ENCODE peak calls at places on chromosomes 13 and 19, in four cellular contexts. One of them, this sample, is unnamed.

GRCh38 chr13:49063526-49063925 is 87.8 kb downstream of the FNDC3A start:
- DNase-seq in HAP-1: no peak
- DNase-seq in fibroblast of mammary gland: no peak
- DNase-seq in testis: no peak
- DNase-seq in this sample: no peak

GRCh38 chr13:86563308-86563707 is 764.1 kb upstream of the SLITRK6 start:
- DNase-seq in HAP-1: no peak
- DNase-seq in fibroblast of mammary gland: peak; percentile 64
- DNase-seq in testis: no peak
- DNase-seq in this sample: no peak

GRCh38 chr13:111474136-111475002 is 153.9 kb downstream of the TEX29 start:
- DNase-seq in HAP-1: peak; percentile 53
- DNase-seq in fibroblast of mammary gland: peak; percentile 48
- DNase-seq in testis: peak; percentile 25
- DNase-seq in this sample: no peak

GRCh38 chr13:47508518-47509228 is 492.4 kb downstream of the SUCLA2 start:
- DNase-seq in HAP-1: no peak
- DNase-seq in fibroblast of mammary gland: no peak
- DNase-seq in testis: no peak
- DNase-seq in this sample: no peak

GRCh38 chr13:28684257-28684656 is 25.3 kb downstream of the POMP start:
- DNase-seq in HAP-1: no peak
- DNase-seq in fibroblast of mammary gland: no peak
- DNase-seq in testis: no peak
- DNase-seq in this sample: peak; percentile 49

GRCh38 chr13:57636811-57637210 is 5.3 kb downstream of the PCDH17 start:
- DNase-seq in HAP-1: no peak
- DNase-seq in fibroblast of mammary gland: no peak
- DNase-seq in testis: no peak
- DNase-seq in this sample: no peak

GRCh38 chr13:94408300-94409036 is 71.0 kb downstream of the DCT start:
- DNase-seq in HAP-1: no peak
- DNase-seq in fibroblast of mammary gland: no peak
- DNase-seq in testis: no peak
- DNase-seq in this sample: no peak

GRCh38 chr19:12195501-12195860 is 32.6 kb downstream of the ZNF136 start:
- DNase-seq in HAP-1: no peak
- DNase-seq in fibroblast of mammary gland: no peak
- DNase-seq in testis: no peak
- DNase-seq in this sample: no peak

GRCh38 chr13:57045816-57046691 is 94.7 kb upstream of the PRR20A start:
- DNase-seq in HAP-1: peak; percentile 67
- DNase-seq in fibroblast of mammary gland: no peak
- DNase-seq in testis: no peak
- DNase-seq in this sample: no peak

GRCh38 chr19:30076101-30076551 is 134.1 kb downstream of the URI1 start:
- DNase-seq in HAP-1: no peak
- DNase-seq in fibroblast of mammary gland: no peak
- DNase-seq in testis: no peak
- DNase-seq in this sample: no peak

GRCh38 chr13:23500858-23501257 is 67.4 kb upstream of the SACS start:
- DNase-seq in HAP-1: no peak
- DNase-seq in fibroblast of mammary gland: peak; percentile 97
- DNase-seq in testis: no peak
- DNase-seq in this sample: no peak

GRCh38 chr13:20148501-20149183 is 12.2 kb downstream of the GJA3 start:
- DNase-seq in HAP-1: no peak
- DNase-seq in fibroblast of mammary gland: no peak
- DNase-seq in testis: no peak
- DNase-seq in this sample: no peak

GRCh38 chr13:77429320-77430142 is 102.6 kb upstream of the MYCBP2 start:
- DNase-seq in HAP-1: no peak
- DNase-seq in fibroblast of mammary gland: peak; percentile 64
- DNase-seq in testis: no peak
- DNase-seq in this sample: no peak

GRCh38 chr13:21837841-21838551 is 167.1 kb downstream of the FGF9 start:
- DNase-seq in HAP-1: no peak
- DNase-seq in fibroblast of mammary gland: no peak
- DNase-seq in testis: no peak
- DNase-seq in this sample: no peak

GRCh38 chr19:35727053-35727955 is 9.5 kb downstream of the KMT2B start:
- DNase-seq in HAP-1: no peak
- DNase-seq in fibroblast of mammary gland: no peak
- DNase-seq in testis: no peak
- DNase-seq in this sample: peak; percentile 39

GRCh38 chr19:38661996-38662395 is 14.5 kb downstream of the ACTN4 start:
- DNase-seq in HAP-1: no peak
- DNase-seq in fibroblast of mammary gland: no peak
- DNase-seq in testis: no peak
- DNase-seq in this sample: no peak

GRCh38 chr19:27966390-27966816 is 1246.5 kb downstream of the UQCRFS1 start:
- DNase-seq in HAP-1: peak; percentile 4
- DNase-seq in fibroblast of mammary gland: peak; percentile 27
- DNase-seq in testis: no peak
- DNase-seq in this sample: no peak

GRCh38 chr13:21849323-21849722 is 178.4 kb downstream of the FGF9 start:
- DNase-seq in HAP-1: no peak
- DNase-seq in fibroblast of mammary gland: peak; percentile 6
- DNase-seq in testis: peak; percentile 46
- DNase-seq in this sample: no peak

GRCh38 chr13:39976481-39976880 is 321.0 kb downstream of the COG6 start:
- DNase-seq in HAP-1: no peak
- DNase-seq in fibroblast of mammary gland: no peak
- DNase-seq in testis: no peak
- DNase-seq in this sample: no peak

GRCh38 chr13:39450176-39450575 is 152.8 kb downstream of the LHFPL6 start:
- DNase-seq in HAP-1: no peak
- DNase-seq in fibroblast of mammary gland: no peak
- DNase-seq in testis: no peak
- DNase-seq in this sample: no peak

GRCh38 chr13:99312493-99312883 is 5.3 kb upstream of the GPR183 start:
- DNase-seq in HAP-1: no peak
- DNase-seq in fibroblast of mammary gland: peak; percentile 100
- DNase-seq in testis: peak; percentile 53
- DNase-seq in this sample: peak; percentile 62

GRCh38 chr13:87003265-87003664 is 667.9 kb upstream of the SLITRK5 start:
- DNase-seq in HAP-1: no peak
- DNase-seq in fibroblast of mammary gland: no peak
- DNase-seq in testis: no peak
- DNase-seq in this sample: no peak

GRCh38 chr13:93283255-93283654 is 56.6 kb downstream of the GPC6 start:
- DNase-seq in HAP-1: no peak
- DNase-seq in fibroblast of mammary gland: no peak
- DNase-seq in testis: no peak
- DNase-seq in this sample: no peak

GRCh38 chr13:67158903-67159302 is 71.2 kb downstream of the PCDH9 start:
- DNase-seq in HAP-1: no peak
- DNase-seq in fibroblast of mammary gland: no peak
- DNase-seq in testis: no peak
- DNase-seq in this sample: no peak

GRCh38 chr13:67156718-67157049 is 73.5 kb downstream of the PCDH9 start:
- DNase-seq in HAP-1: no peak
- DNase-seq in fibroblast of mammary gland: no peak
- DNase-seq in testis: no peak
- DNase-seq in this sample: no peak

GRCh38 chr13:67150608-67151007 is 79.5 kb downstream of the PCDH9 start:
- DNase-seq in HAP-1: peak; percentile 14
- DNase-seq in fibroblast of mammary gland: no peak
- DNase-seq in testis: no peak
- DNase-seq in this sample: no peak

GRCh38 chr13:67152123-67152522 is 78.0 kb downstream of the PCDH9 start:
- DNase-seq in HAP-1: no peak
- DNase-seq in fibroblast of mammary gland: no peak
- DNase-seq in testis: no peak
- DNase-seq in this sample: no peak

GRCh38 chr13:67155898-67156717 is 74.0 kb downstream of the PCDH9 start:
- DNase-seq in HAP-1: no peak
- DNase-seq in fibroblast of mammary gland: no peak
- DNase-seq in testis: peak; percentile 25
- DNase-seq in this sample: peak; percentile 38
- H3K4me3 ChIP-seq in HAP-1: no peak overlapping the region
- H3K4me3 ChIP-seq in fibroblast of mammary gland: no peak overlapping the region
- H3K4me3 ChIP-seq in testis: peak overlapping the region; percentile 15
- H3K4me3 ChIP-seq in this sample: no peak overlapping the region

DNA sequence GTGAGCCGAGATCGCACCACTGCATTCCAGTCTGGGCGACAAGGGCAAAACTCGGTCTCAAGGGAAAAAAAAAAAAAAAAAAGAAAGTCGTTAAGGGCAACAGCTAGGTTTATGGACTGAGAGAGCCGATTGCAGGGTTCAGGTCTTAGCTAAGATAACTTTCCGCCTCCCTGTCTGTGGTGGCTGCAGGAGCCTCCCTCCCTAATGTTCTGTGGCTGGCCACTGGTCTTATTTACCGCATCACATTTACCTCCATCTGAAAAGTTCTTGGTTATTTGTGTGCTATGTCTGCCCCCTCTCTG is 722 bp upstream of the CRTC1 start:
- DNase-seq in HAP-1: no peak
- DNase-seq in fibroblast of mammary gland: no peak
- DNase-seq in testis: no peak
- DNase-seq in this sample: no peak
- H3K4me3 ChIP-seq in HAP-1: peak overlapping the region; percentile 53
- H3K4me3 ChIP-seq in fibroblast of mammary gland: peak overlapping the region; percentile 57
- H3K4me3 ChIP-seq in testis: peak overlapping the region; percentile 61
- H3K4me3 ChIP-seq in this sample: peak overlapping the region; percentile 21

GRCh38 chr19:50551713-50552187 is 16.5 kb downstream of the LRRC4B start:
- DNase-seq in HAP-1: no peak
- DNase-seq in fibroblast of mammary gland: no peak
- DNase-seq in testis: peak; percentile 59
- DNase-seq in this sample: no peak

GRCh38 chr19:50550594-50550966 is 17.7 kb downstream of the LRRC4B start:
- DNase-seq in HAP-1: no peak
- DNase-seq in fibroblast of mammary gland: no peak
- DNase-seq in testis: no peak
- DNase-seq in this sample: no peak

GRCh38 chr19:50549927-50550593 is 18.2 kb downstream of the LRRC4B start:
- DNase-seq in HAP-1: no peak
- DNase-seq in fibroblast of mammary gland: no peak
- DNase-seq in testis: no peak
- DNase-seq in this sample: no peak

GRCh38 chr19:50552540-50552939 is 15.7 kb downstream of the LRRC4B start:
- DNase-seq in HAP-1: no peak
- DNase-seq in fibroblast of mammary gland: no peak
- DNase-seq in testis: no peak
- DNase-seq in this sample: no peak

DNA sequence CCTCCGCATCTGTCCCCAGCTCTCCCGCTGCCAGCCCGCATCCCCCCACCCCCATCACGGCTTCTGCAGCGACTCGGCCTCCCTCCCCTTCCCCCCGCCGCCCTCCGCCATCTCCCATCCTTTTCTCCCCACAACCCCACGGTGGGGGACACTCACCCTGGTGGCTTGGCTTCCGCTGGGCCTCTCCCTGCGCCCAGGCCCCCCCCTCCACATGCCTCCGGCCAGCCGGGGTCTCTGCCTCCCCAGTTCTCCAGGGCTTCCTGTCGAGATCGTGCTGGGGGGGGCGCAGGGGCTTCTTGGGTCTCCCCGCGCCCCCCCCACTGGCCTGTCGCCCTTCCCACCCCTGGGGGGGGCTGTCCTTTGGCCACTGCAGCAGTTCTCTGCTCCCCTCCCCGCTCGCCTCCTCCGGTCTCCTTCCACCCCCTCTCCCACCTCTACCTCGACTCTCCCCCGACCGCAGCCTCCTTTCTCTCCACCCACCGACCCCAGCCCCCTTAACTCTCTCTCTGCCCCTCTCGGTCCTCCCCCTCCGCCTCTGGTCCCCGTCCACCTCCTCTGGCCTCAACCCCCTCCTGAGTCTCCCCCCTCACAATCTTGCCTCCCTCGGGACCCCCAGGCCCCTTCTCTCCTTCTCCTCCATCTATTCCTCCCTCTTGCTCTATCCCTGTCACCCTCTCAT is 17.1 kb downstream of the LRRC4B start:
- DNase-seq in HAP-1: no peak
- DNase-seq in fibroblast of mammary gland: no peak
- DNase-seq in testis: no peak
- DNase-seq in this sample: no peak
- H3K4me3 ChIP-seq in HAP-1: no peak overlapping the region
- H3K4me3 ChIP-seq in fibroblast of mammary gland: no peak overlapping the region
- H3K4me3 ChIP-seq in testis: peak overlapping the region; percentile 39
- H3K4me3 ChIP-seq in this sample: no peak overlapping the region

GRCh38 chr19:2041686-2042484 is 9.2 kb downstream of the MKNK2 start:
- DNase-seq in HAP-1: peak; percentile 88
- DNase-seq in fibroblast of mammary gland: peak; percentile 90
- DNase-seq in testis: peak; percentile 97
- DNase-seq in this sample: peak; percentile 100
- H3K4me3 ChIP-seq in HAP-1: peak overlapping the region; percentile 28
- H3K4me3 ChIP-seq in fibroblast of mammary gland: peak overlapping the region; percentile 3
- H3K4me3 ChIP-seq in testis: peak overlapping the region; percentile 24
- H3K4me3 ChIP-seq in this sample: no peak overlapping the region

GRCh38 chr19:15280915-15281683 is 48.9 kb upstream of the EPHX3 start:
- DNase-seq in HAP-1: peak; percentile 76
- DNase-seq in fibroblast of mammary gland: peak; percentile 88
- DNase-seq in testis: peak; percentile 89
- DNase-seq in this sample: peak; percentile 97

GRCh38 chr19:15284091-15284490 is 48.2 kb downstream of the BRD4 start:
- DNase-seq in HAP-1: no peak
- DNase-seq in fibroblast of mammary gland: no peak
- DNase-seq in testis: no peak
- DNase-seq in this sample: no peak

GRCh38 chr19:15282311-15282705 is 50.0 kb downstream of the BRD4 start:
- DNase-seq in HAP-1: no peak
- DNase-seq in fibroblast of mammary gland: no peak
- DNase-seq in testis: no peak
- DNase-seq in this sample: no peak

GRCh38 chr19:15284896-15285295 is 47.4 kb downstream of the BRD4 start:
- DNase-seq in HAP-1: no peak
- DNase-seq in fibroblast of mammary gland: no peak
- DNase-seq in testis: no peak
- DNase-seq in this sample: no peak

GRCh38 chr19:15283141-15283885 is 49.0 kb downstream of the BRD4 start:
- DNase-seq in HAP-1: no peak
- DNase-seq in fibroblast of mammary gland: peak; percentile 71
- DNase-seq in testis: no peak
- DNase-seq in this sample: peak; percentile 52
- H3K4me3 ChIP-seq in HAP-1: no peak overlapping the region
- H3K4me3 ChIP-seq in fibroblast of mammary gland: no peak overlapping the region
- H3K4me3 ChIP-seq in testis: no peak overlapping the region
- H3K4me3 ChIP-seq in this sample: no peak overlapping the region

GRCh38 chr19:55525289-55526101 is 11.4 kb downstream of the SBK2 start:
- DNase-seq in HAP-1: no peak
- DNase-seq in fibroblast of mammary gland: no peak
- DNase-seq in testis: no peak
- DNase-seq in this sample: peak; percentile 78
- H3K4me3 ChIP-seq in HAP-1: no peak overlapping the region
- H3K4me3 ChIP-seq in fibroblast of mammary gland: no peak overlapping the region
- H3K4me3 ChIP-seq in testis: no peak overlapping the region
- H3K4me3 ChIP-seq in this sample: no peak overlapping the region